ENCODE peak calls at places on chromosome 1, in nine cellular contexts. N is effector memory CD4-positive, alpha-beta T cell; A is psoas muscle; G is pancreas; X is lung; Y is ovary; L is CD4-positive, alpha-beta memory T cell; E is hepatocyte; J is CD8-positive, alpha-beta T cell. V is an unnamed sample.
A peak's percentile ranks its signal among the peaks of the same experiment; 100 is the strongest.

GRCh38 chr1:151715726-151716404 is 738 bp downstream of the CELF3 start:
- DNase-seq in N (no peak), A (no peak), G (peak; percentile 55), X (no peak), Y (no peak), L (no peak), E (no peak), J (no peak), V (no peak)

GRCh38 chr1:206930210-206930798 is 8.6 kb upstream of the FCMR start:
- DNase-seq in N (peak; percentile 18), A (no peak), G (no peak), X (no peak), Y (no peak), L (no peak), E (no peak), J (peak; percentile 41), V (peak; percentile 33)

GRCh38 chr1:179184403-179184802 is 45.1 kb downstream of the ABL2 start:
- DNase-seq in N (no peak), A (no peak), G (no peak), X (no peak), Y (no peak), L (no peak), E (no peak), J (no peak), V (no peak)

GRCh38 chr1:45037456-45037855 is 25.4 kb downstream of the UROD start:
- DNase-seq in N (no peak), A (no peak), G (no peak), X (no peak), Y (no peak), L (no peak), E (peak; percentile 44), J (no peak), V (no peak)

GRCh38 chr1:231190456-231190855 is 28.6 kb downstream of the TRIM67 start:
- DNase-seq in N (no peak), A (no peak), G (no peak), X (no peak), Y (no peak), L (no peak), E (no peak), J (no peak), V (no peak)

GRCh38 chr1:1399870-1400575 is 888 bp upstream of the CCNL2 start:
- DNase-seq in N (no peak), A (no peak), G (peak; percentile 79), X (no peak), Y (no peak), L (no peak), E (no peak), J (no peak), V (peak; percentile 37)

GRCh38 chr1:14263671-14264070 is 334.8 kb upstream of the KAZN start:
- DNase-seq in N (no peak), A (no peak), G (no peak), X (no peak), Y (no peak), L (no peak), E (no peak), J (no peak), V (no peak)

GRCh38 chr1:198889732-198890131 is 250.9 kb downstream of the PTPRC start:
- DNase-seq in N (no peak), A (no peak), G (no peak), X (no peak), Y (no peak), L (no peak), E (no peak), J (no peak), V (no peak)

GRCh38 chr1:58764294-58764978 is 19.4 kb downstream of the JUN start:
- DNase-seq in N (no peak), A (no peak), G (no peak), X (no peak), Y (no peak), L (no peak), E (no peak), J (no peak), V (no peak)

DNA sequence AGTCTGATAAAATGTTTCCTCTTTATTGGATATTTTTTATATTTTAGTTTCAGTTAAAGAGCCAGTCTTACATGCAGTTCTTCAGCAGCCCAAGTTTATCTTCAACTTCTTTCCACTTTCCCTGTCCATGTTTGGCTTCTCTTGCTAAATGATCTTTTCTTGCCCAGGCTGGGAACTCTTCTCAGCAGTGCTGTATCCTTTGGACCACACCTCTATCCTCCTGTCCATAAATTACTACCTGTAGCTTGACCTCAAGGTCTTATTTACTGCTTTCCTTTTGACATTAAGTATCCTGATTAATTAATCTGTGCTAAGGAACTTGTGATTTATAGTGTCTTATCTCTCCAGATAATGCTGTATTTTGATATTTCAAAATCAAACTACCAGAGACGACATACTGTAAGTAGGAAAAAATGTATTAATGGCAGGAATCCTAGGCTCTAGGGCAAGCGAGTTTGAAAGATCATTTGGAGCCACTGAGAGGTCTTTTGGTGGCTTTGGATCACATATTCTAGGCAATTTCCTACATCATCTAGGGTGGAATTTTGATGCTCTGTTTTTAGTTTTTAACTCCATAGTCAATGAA is 20.5 kb upstream of the PDC start:
- DNase-seq in N (no peak), A (no peak), G (no peak), X (no peak), Y (no peak), L (no peak), E (no peak), J (no peak), V (no peak)
- H3K27ac ChIP-seq in N (no peak overlapping the region), A (no peak overlapping the region), G (no peak overlapping the region), X (no peak overlapping the region), Y (no peak overlapping the region), L (no peak overlapping the region), E (no peak overlapping the region), J (no peak overlapping the region), V (no peak overlapping the region)

GRCh38 chr1:16387201-16388185 is 20.5 kb downstream of the SZRD1 start:
- DNase-seq in N (no peak), A (no peak), G (no peak), X (peak; percentile 71), Y (no peak), L (peak; percentile 17), E (no peak), J (no peak), V (peak; percentile 51)
- H3K27ac ChIP-seq in N (peak overlapping the region; percentile 39), A (peak overlapping the region; percentile 78), G (no peak overlapping the region), X (peak overlapping the region; percentile 26), Y (peak overlapping the region; percentile 34), L (peak overlapping the region; percentile 58), E (no peak overlapping the region), J (no peak overlapping the region), V (peak overlapping the region; percentile 61)

GRCh38 chr1:227432181-227432535 is 113.9 kb upstream of the CDC42BPA start:
- DNase-seq in N (no peak), A (no peak), G (no peak), X (no peak), Y (no peak), L (no peak), E (no peak), J (no peak), V (no peak)
- H3K27ac ChIP-seq in N (no peak overlapping the region), A (no peak overlapping the region), G (no peak overlapping the region), X (no peak overlapping the region), Y (no peak overlapping the region), L (no peak overlapping the region), E (no peak overlapping the region), J (no peak overlapping the region), V (no peak overlapping the region)

GRCh38 chr1:85409516-85409915 is 55.4 kb downstream of the DDAH1 start:
- DNase-seq in N (no peak), A (no peak), G (no peak), X (no peak), Y (no peak), L (no peak), E (no peak), J (no peak), V (no peak)
- H3K27ac ChIP-seq in N (no peak overlapping the region), A (no peak overlapping the region), G (no peak overlapping the region), X (no peak overlapping the region), Y (no peak overlapping the region), L (no peak overlapping the region), E (no peak overlapping the region), J (no peak overlapping the region), V (no peak overlapping the region)

GRCh38 chr1:162398999-162399580 is 12.8 kb downstream of the SH2D1B start:
- DNase-seq in N (no peak), A (no peak), G (no peak), X (no peak), Y (no peak), L (no peak), E (no peak), J (no peak), V (no peak)
- H3K27ac ChIP-seq in N (no peak overlapping the region), A (no peak overlapping the region), G (no peak overlapping the region), X (no peak overlapping the region), Y (no peak overlapping the region), L (no peak overlapping the region), E (no peak overlapping the region), J (no peak overlapping the region), V (no peak overlapping the region)

V was measured in CD4-positive, CD25-positive, alpha-beta regulatory T cell.